ENCODE peak calls at places on chromosome 16, in seven cellular contexts. One of them, this sample, is unnamed.

GRCh38 chr16:55217392-55217791 is 106.6 kb upstream of the IRX6 start:
- DNase-seq in CD8-positive, alpha-beta memory T cell: no peak
- DNase-seq in amniotic stem cell: no peak
- DNase-seq in activated CD8-positive, alpha-beta T cell treated with anti-CD3 and anti-CD28 coated beads, Interleukin-2, amount 10 ng/mL, durations not matched to agents 7 days and 5 days: no peak
- DNase-seq in IMR-90: no peak
- DNase-seq in sciatic nerve: no peak
- DNase-seq in lung microvascular endothelial cell: no peak
- DNase-seq in this sample: no peak

GRCh38 chr16:15960124-15960971 is 10.9 kb downstream of the ABCC1 start:
- DNase-seq in CD8-positive, alpha-beta memory T cell: no peak
- DNase-seq in amniotic stem cell: no peak
- DNase-seq in activated CD8-positive, alpha-beta T cell treated with anti-CD3 and anti-CD28 coated beads, Interleukin-2, amount 10 ng/mL, durations not matched to agents 7 days and 5 days: no peak
- DNase-seq in IMR-90: no peak
- DNase-seq in sciatic nerve: no peak
- DNase-seq in lung microvascular endothelial cell: peak
- DNase-seq in this sample: peak

GRCh38 chr16:20849587-20850390 is 43.5 kb downstream of the REXO5 start:
- DNase-seq in CD8-positive, alpha-beta memory T cell: peak
- DNase-seq in amniotic stem cell: peak
- DNase-seq in activated CD8-positive, alpha-beta T cell treated with anti-CD3 and anti-CD28 coated beads, Interleukin-2, amount 10 ng/mL, durations not matched to agents 7 days and 5 days: peak
- DNase-seq in IMR-90: peak
- DNase-seq in sciatic nerve: peak
- DNase-seq in lung microvascular endothelial cell: peak
- DNase-seq in this sample: no peak

GRCh38 chr16:84156342-84156784 is 11.3 kb downstream of the DNAAF1 start:
- DNase-seq in CD8-positive, alpha-beta memory T cell: no peak
- DNase-seq in amniotic stem cell: no peak
- DNase-seq in activated CD8-positive, alpha-beta T cell treated with anti-CD3 and anti-CD28 coated beads, Interleukin-2, amount 10 ng/mL, durations not matched to agents 7 days and 5 days: no peak
- DNase-seq in IMR-90: no peak
- DNase-seq in sciatic nerve: no peak
- DNase-seq in lung microvascular endothelial cell: no peak
- DNase-seq in this sample: no peak

GRCh38 chr16:10876799-10877341 is at the start of gene CIITA:
- DNase-seq in CD8-positive, alpha-beta memory T cell: peak
- DNase-seq in amniotic stem cell: peak
- DNase-seq in activated CD8-positive, alpha-beta T cell treated with anti-CD3 and anti-CD28 coated beads, Interleukin-2, amount 10 ng/mL, durations not matched to agents 7 days and 5 days: peak
- DNase-seq in IMR-90: peak
- DNase-seq in sciatic nerve: peak
- DNase-seq in lung microvascular endothelial cell: no peak
- DNase-seq in this sample: no peak

GRCh38 chr16:57530104-57530522 is 6.3 kb downstream of the CCDC102A start:
- DNase-seq in CD8-positive, alpha-beta memory T cell: peak
- DNase-seq in amniotic stem cell: peak
- DNase-seq in activated CD8-positive, alpha-beta T cell treated with anti-CD3 and anti-CD28 coated beads, Interleukin-2, amount 10 ng/mL, durations not matched to agents 7 days and 5 days: peak
- DNase-seq in IMR-90: peak
- DNase-seq in sciatic nerve: peak
- DNase-seq in lung microvascular endothelial cell: peak
- DNase-seq in this sample: peak

GRCh38 chr16:22641030-22641671 is 130.5 kb downstream of the NPIPB5 start:
- DNase-seq in CD8-positive, alpha-beta memory T cell: no peak
- DNase-seq in amniotic stem cell: no peak
- DNase-seq in activated CD8-positive, alpha-beta T cell treated with anti-CD3 and anti-CD28 coated beads, Interleukin-2, amount 10 ng/mL, durations not matched to agents 7 days and 5 days: peak
- DNase-seq in IMR-90: peak
- DNase-seq in sciatic nerve: no peak
- DNase-seq in lung microvascular endothelial cell: peak
- DNase-seq in this sample: no peak

GRCh38 chr16:80619824-80620223 is 79.0 kb downstream of the DYNLRB2 start:
- DNase-seq in CD8-positive, alpha-beta memory T cell: no peak
- DNase-seq in amniotic stem cell: no peak
- DNase-seq in activated CD8-positive, alpha-beta T cell treated with anti-CD3 and anti-CD28 coated beads, Interleukin-2, amount 10 ng/mL, durations not matched to agents 7 days and 5 days: no peak
- DNase-seq in IMR-90: no peak
- DNase-seq in sciatic nerve: no peak
- DNase-seq in lung microvascular endothelial cell: no peak
- DNase-seq in this sample: no peak

GRCh38 chr16:734208-734980 is 6.4 kb downstream of the CIAO3 start:
- DNase-seq in CD8-positive, alpha-beta memory T cell: no peak
- DNase-seq in amniotic stem cell: no peak
- DNase-seq in activated CD8-positive, alpha-beta T cell treated with anti-CD3 and anti-CD28 coated beads, Interleukin-2, amount 10 ng/mL, durations not matched to agents 7 days and 5 days: no peak
- DNase-seq in IMR-90: no peak
- DNase-seq in sciatic nerve: no peak
- DNase-seq in lung microvascular endothelial cell: no peak
- DNase-seq in this sample: no peak

GRCh38 chr16:56355786-56356275 is 69.5 kb downstream of the AMFR start:
- DNase-seq in CD8-positive, alpha-beta memory T cell: no peak
- DNase-seq in amniotic stem cell: no peak
- DNase-seq in activated CD8-positive, alpha-beta T cell treated with anti-CD3 and anti-CD28 coated beads, Interleukin-2, amount 10 ng/mL, durations not matched to agents 7 days and 5 days: no peak
- DNase-seq in IMR-90: no peak
- DNase-seq in sciatic nerve: peak
- DNase-seq in lung microvascular endothelial cell: no peak
- DNase-seq in this sample: no peak

GRCh38 chr16:13471036-13471435 is 448.9 kb upstream of the ERCC4 start:
- DNase-seq in CD8-positive, alpha-beta memory T cell: no peak
- DNase-seq in amniotic stem cell: no peak
- DNase-seq in activated CD8-positive, alpha-beta T cell treated with anti-CD3 and anti-CD28 coated beads, Interleukin-2, amount 10 ng/mL, durations not matched to agents 7 days and 5 days: no peak
- DNase-seq in IMR-90: no peak
- DNase-seq in sciatic nerve: no peak
- DNase-seq in lung microvascular endothelial cell: no peak
- DNase-seq in this sample: no peak

GRCh38 chr16:11586856-11587642 is at the start of gene LITAF:
- DNase-seq in CD8-positive, alpha-beta memory T cell: peak
- DNase-seq in amniotic stem cell: peak
- DNase-seq in activated CD8-positive, alpha-beta T cell treated with anti-CD3 and anti-CD28 coated beads, Interleukin-2, amount 10 ng/mL, durations not matched to agents 7 days and 5 days: peak
- DNase-seq in IMR-90: peak
- DNase-seq in sciatic nerve: peak
- DNase-seq in lung microvascular endothelial cell: no peak
- DNase-seq in this sample: no peak

GRCh38 chr16:5918553-5919127 is 821.0 kb upstream of the EEF2KMT start:
- DNase-seq in CD8-positive, alpha-beta memory T cell: no peak
- DNase-seq in amniotic stem cell: no peak
- DNase-seq in activated CD8-positive, alpha-beta T cell treated with anti-CD3 and anti-CD28 coated beads, Interleukin-2, amount 10 ng/mL, durations not matched to agents 7 days and 5 days: no peak
- DNase-seq in IMR-90: no peak
- DNase-seq in sciatic nerve: no peak
- DNase-seq in lung microvascular endothelial cell: no peak
- DNase-seq in this sample: no peak

GRCh38 chr16:11394593-11394960 is 49.3 kb downstream of the RMI2 start:
- DNase-seq in CD8-positive, alpha-beta memory T cell: no peak
- DNase-seq in amniotic stem cell: no peak
- DNase-seq in activated CD8-positive, alpha-beta T cell treated with anti-CD3 and anti-CD28 coated beads, Interleukin-2, amount 10 ng/mL, durations not matched to agents 7 days and 5 days: no peak
- DNase-seq in IMR-90: no peak
- DNase-seq in sciatic nerve: no peak
- DNase-seq in lung microvascular endothelial cell: no peak
- DNase-seq in this sample: no peak

GRCh38 chr16:59410451-59410850 is 676.3 kb upstream of the GOT2 start:
- DNase-seq in CD8-positive, alpha-beta memory T cell: no peak
- DNase-seq in amniotic stem cell: no peak
- DNase-seq in activated CD8-positive, alpha-beta T cell treated with anti-CD3 and anti-CD28 coated beads, Interleukin-2, amount 10 ng/mL, durations not matched to agents 7 days and 5 days: no peak
- DNase-seq in IMR-90: no peak
- DNase-seq in sciatic nerve: no peak
- DNase-seq in lung microvascular endothelial cell: no peak
- DNase-seq in this sample: no peak

GRCh38 chr16:69513180-69513966 is 52.4 kb upstream of the NFAT5 start:
- DNase-seq in CD8-positive, alpha-beta memory T cell: no peak
- DNase-seq in amniotic stem cell: no peak
- DNase-seq in activated CD8-positive, alpha-beta T cell treated with anti-CD3 and anti-CD28 coated beads, Interleukin-2, amount 10 ng/mL, durations not matched to agents 7 days and 5 days: no peak
- DNase-seq in IMR-90: peak
- DNase-seq in sciatic nerve: no peak
- DNase-seq in lung microvascular endothelial cell: no peak
- DNase-seq in this sample: no peak

GRCh38 chr16:27346818-27347217 is 33.0 kb downstream of the IL4R start:
- DNase-seq in CD8-positive, alpha-beta memory T cell: no peak
- DNase-seq in amniotic stem cell: no peak
- DNase-seq in activated CD8-positive, alpha-beta T cell treated with anti-CD3 and anti-CD28 coated beads, Interleukin-2, amount 10 ng/mL, durations not matched to agents 7 days and 5 days: no peak
- DNase-seq in IMR-90: no peak
- DNase-seq in sciatic nerve: no peak
- DNase-seq in lung microvascular endothelial cell: no peak
- DNase-seq in this sample: no peak

GRCh38 chr16:58409316-58409973 is 17.2 kb downstream of the GINS3 start:
- DNase-seq in CD8-positive, alpha-beta memory T cell: no peak
- DNase-seq in amniotic stem cell: peak
- DNase-seq in activated CD8-positive, alpha-beta T cell treated with anti-CD3 and anti-CD28 coated beads, Interleukin-2, amount 10 ng/mL, durations not matched to agents 7 days and 5 days: no peak
- DNase-seq in IMR-90: peak
- DNase-seq in sciatic nerve: peak
- DNase-seq in lung microvascular endothelial cell: peak
- DNase-seq in this sample: peak

GRCh38 chr16:53910990-53911389 is 207.0 kb downstream of the FTO start:
- DNase-seq in CD8-positive, alpha-beta memory T cell: no peak
- DNase-seq in amniotic stem cell: no peak
- DNase-seq in activated CD8-positive, alpha-beta T cell treated with anti-CD3 and anti-CD28 coated beads, Interleukin-2, amount 10 ng/mL, durations not matched to agents 7 days and 5 days: no peak
- DNase-seq in IMR-90: no peak
- DNase-seq in sciatic nerve: no peak
- DNase-seq in lung microvascular endothelial cell: no peak
- DNase-seq in this sample: no peak

GRCh38 chr16:68681038-68681437 is 35.9 kb downstream of the CDH3 start:
- DNase-seq in CD8-positive, alpha-beta memory T cell: no peak
- DNase-seq in amniotic stem cell: no peak
- DNase-seq in activated CD8-positive, alpha-beta T cell treated with anti-CD3 and anti-CD28 coated beads, Interleukin-2, amount 10 ng/mL, durations not matched to agents 7 days and 5 days: no peak
- DNase-seq in IMR-90: no peak
- DNase-seq in sciatic nerve: no peak
- DNase-seq in lung microvascular endothelial cell: no peak
- DNase-seq in this sample: no peak

GRCh38 chr16:82641336-82641984 is 14.7 kb downstream of the CDH13 start:
- DNase-seq in CD8-positive, alpha-beta memory T cell: no peak
- DNase-seq in amniotic stem cell: no peak
- DNase-seq in activated CD8-positive, alpha-beta T cell treated with anti-CD3 and anti-CD28 coated beads, Interleukin-2, amount 10 ng/mL, durations not matched to agents 7 days and 5 days: no peak
- DNase-seq in IMR-90: peak
- DNase-seq in sciatic nerve: no peak
- DNase-seq in lung microvascular endothelial cell: peak
- DNase-seq in this sample: no peak

GRCh38 chr16:8851761-8852403 is 16.9 kb downstream of the CARHSP1 start:
- DNase-seq in CD8-positive, alpha-beta memory T cell: no peak
- DNase-seq in amniotic stem cell: no peak
- DNase-seq in activated CD8-positive, alpha-beta T cell treated with anti-CD3 and anti-CD28 coated beads, Interleukin-2, amount 10 ng/mL, durations not matched to agents 7 days and 5 days: no peak
- DNase-seq in IMR-90: no peak
- DNase-seq in sciatic nerve: no peak
- DNase-seq in lung microvascular endothelial cell: no peak
- DNase-seq in this sample: no peak

GRCh38 chr16:81385031-81385756 is 59.4 kb upstream of the CMIP start:
- DNase-seq in CD8-positive, alpha-beta memory T cell: no peak
- DNase-seq in amniotic stem cell: no peak
- DNase-seq in activated CD8-positive, alpha-beta T cell treated with anti-CD3 and anti-CD28 coated beads, Interleukin-2, amount 10 ng/mL, durations not matched to agents 7 days and 5 days: no peak
- DNase-seq in IMR-90: no peak
- DNase-seq in sciatic nerve: no peak
- DNase-seq in lung microvascular endothelial cell: peak
- DNase-seq in this sample: peak

GRCh38 chr16:80969114-80969484 is 37.6 kb downstream of the CMC2 start:
- DNase-seq in CD8-positive, alpha-beta memory T cell: no peak
- DNase-seq in amniotic stem cell: no peak
- DNase-seq in activated CD8-positive, alpha-beta T cell treated with anti-CD3 and anti-CD28 coated beads, Interleukin-2, amount 10 ng/mL, durations not matched to agents 7 days and 5 days: no peak
- DNase-seq in IMR-90: no peak
- DNase-seq in sciatic nerve: no peak
- DNase-seq in lung microvascular endothelial cell: no peak
- DNase-seq in this sample: no peak

GRCh38 chr16:11318817-11319216 is 26.4 kb upstream of the RMI2 start:
- DNase-seq in CD8-positive, alpha-beta memory T cell: no peak
- DNase-seq in amniotic stem cell: no peak
- DNase-seq in activated CD8-positive, alpha-beta T cell treated with anti-CD3 and anti-CD28 coated beads, Interleukin-2, amount 10 ng/mL, durations not matched to agents 7 days and 5 days: no peak
- DNase-seq in IMR-90: no peak
- DNase-seq in sciatic nerve: no peak
- DNase-seq in lung microvascular endothelial cell: no peak
- DNase-seq in this sample: no peak

GRCh38 chr16:85284138-85284897 is 172.0 kb upstream of the CIBAR2 start:
- DNase-seq in CD8-positive, alpha-beta memory T cell: no peak
- DNase-seq in amniotic stem cell: no peak
- DNase-seq in activated CD8-positive, alpha-beta T cell treated with anti-CD3 and anti-CD28 coated beads, Interleukin-2, amount 10 ng/mL, durations not matched to agents 7 days and 5 days: no peak
- DNase-seq in IMR-90: no peak
- DNase-seq in sciatic nerve: no peak
- DNase-seq in lung microvascular endothelial cell: no peak
- DNase-seq in this sample: no peak

GRCh38 chr16:87550510-87550961 is 51.8 kb upstream of the JPH3 start:
- DNase-seq in CD8-positive, alpha-beta memory T cell: peak
- DNase-seq in amniotic stem cell: no peak
- DNase-seq in activated CD8-positive, alpha-beta T cell treated with anti-CD3 and anti-CD28 coated beads, Interleukin-2, amount 10 ng/mL, durations not matched to agents 7 days and 5 days: peak
- DNase-seq in IMR-90: no peak
- DNase-seq in sciatic nerve: peak
- DNase-seq in lung microvascular endothelial cell: no peak
- DNase-seq in this sample: no peak

GRCh38 chr16:88354229-88355092 is 28.3 kb upstream of the ZNF469 start:
- DNase-seq in CD8-positive, alpha-beta memory T cell: no peak
- DNase-seq in amniotic stem cell: no peak
- DNase-seq in activated CD8-positive, alpha-beta T cell treated with anti-CD3 and anti-CD28 coated beads, Interleukin-2, amount 10 ng/mL, durations not matched to agents 7 days and 5 days: no peak
- DNase-seq in IMR-90: no peak
- DNase-seq in sciatic nerve: no peak
- DNase-seq in lung microvascular endothelial cell: no peak
- DNase-seq in this sample: no peak

GRCh38 chr16:3984111-3985060 is 103.9 kb upstream of the CREBBP start:
- DNase-seq in CD8-positive, alpha-beta memory T cell: no peak
- DNase-seq in amniotic stem cell: no peak
- DNase-seq in activated CD8-positive, alpha-beta T cell treated with anti-CD3 and anti-CD28 coated beads, Interleukin-2, amount 10 ng/mL, durations not matched to agents 7 days and 5 days: no peak
- DNase-seq in IMR-90: no peak
- DNase-seq in sciatic nerve: no peak
- DNase-seq in lung microvascular endothelial cell: no peak
- DNase-seq in this sample: no peak

GRCh38 chr16:88352261-88353200 is 30.2 kb upstream of the ZNF469 start:
- DNase-seq in CD8-positive, alpha-beta memory T cell: no peak
- DNase-seq in amniotic stem cell: no peak
- DNase-seq in activated CD8-positive, alpha-beta T cell treated with anti-CD3 and anti-CD28 coated beads, Interleukin-2, amount 10 ng/mL, durations not matched to agents 7 days and 5 days: no peak
- DNase-seq in IMR-90: no peak
- DNase-seq in sciatic nerve: no peak
- DNase-seq in lung microvascular endothelial cell: no peak
- DNase-seq in this sample: no peak

GRCh38 chr16:6031102-6031501 is 933.5 kb upstream of the EEF2KMT start:
- DNase-seq in CD8-positive, alpha-beta memory T cell: no peak
- DNase-seq in amniotic stem cell: no peak
- DNase-seq in activated CD8-positive, alpha-beta T cell treated with anti-CD3 and anti-CD28 coated beads, Interleukin-2, amount 10 ng/mL, durations not matched to agents 7 days and 5 days: no peak
- DNase-seq in IMR-90: no peak
- DNase-seq in sciatic nerve: no peak
- DNase-seq in lung microvascular endothelial cell: no peak
- DNase-seq in this sample: no peak